ENCODE peak calls at places on chromosomes 16 and 17, in eight cellular contexts. G is GM18507; Z is memory B cell; Q is GM19239; N is HT-29; M is T-cell; H is upper lobe of left lung; J is naive thymus-derived CD8-positive, alpha-beta T cell. R is an unnamed sample.

GRCh38 chr17:7445011-7445927 is at the start of gene CHRNB1:
- DNase-seq in Q (peak), M (no peak), N (peak), Z (no peak), H (peak), G (no peak), J (peak), R (no peak)

GRCh38 chr17:65008877-65009276 is 47.7 kb downstream of the GNA13 start:
- DNase-seq in H (no peak), M (no peak), J (no peak), Z (no peak), G (no peak), Q (no peak), N (no peak), R (no peak)

GRCh38 chr17:49993423-49994037 is 1.5 kb downstream of the DLX3 start:
- DNase-seq in G (no peak), Q (no peak), J (no peak), M (no peak), H (peak), N (no peak), Z (no peak), R (no peak)

GRCh38 chr17:44959821-44960523 is 8.1 kb downstream of the C1QL1 start:
- DNase-seq in Z (no peak), N (no peak), Q (no peak), J (no peak), H (peak), G (no peak), M (no peak), R (no peak)

GRCh38 chr16:11452746-11453344 is 107.6 kb downstream of the RMI2 start:
- DNase-seq in Q (no peak), M (no peak), H (no peak), J (no peak), G (no peak), N (no peak), Z (no peak), R (no peak)

GRCh38 chr17:81230043-81230820 is 7.5 kb upstream of the CEP131 start:
- DNase-seq in Q (no peak), H (peak), Z (no peak), G (no peak), J (no peak), M (no peak), N (peak), R (no peak)

GRCh38 chr17:38667099-38667786 is 7.5 kb downstream of the EPOP start:
- DNase-seq in Z (peak), H (no peak), J (peak), N (peak), M (no peak), Q (peak), G (no peak), R (peak)

GRCh38 chr17:52681486-52681885 is 523.0 kb upstream of the CA10 start:
- DNase-seq in G (no peak), Z (no peak), Q (no peak), H (no peak), N (no peak), J (no peak), M (no peak), R (no peak)

GRCh38 chr16:66927012-66927436 is 1.7 kb upstream of the RRAD start:
- DNase-seq in H (no peak), Q (no peak), M (no peak), J (no peak), G (no peak), Z (no peak), N (peak), R (no peak)

R was measured in LNCaP clone FGC.